ENCODE peak calls at places on chromosomes 11 and 22, in four cellular contexts. U, F, X and N are unnamed samples. For H3K27me3 and H3K36me3, the result is how much of the 10 kb centered on the place peaks cover.

GRCh38 chr11:75160328-75160757 is 9.4 kb downstream of the SLCO2B1 start:
- DNase-seq in X (no peak), F (no peak), U (no peak), N (no peak)

GRCh38 chr22:49228431-49229037 is 599.1 kb downstream of the BRD1 start:
- DNase-seq in F (peak), U (no peak), X (no peak), N (no peak)

GRCh38 chr11:85809881-85810280 is 1.1 kb downstream of the SYTL2 start:
- DNase-seq in U (peak), F (peak), X (peak), N (peak)

GRCh38 chr11:47399860-47400812 is 8.3 kb upstream of the SLC39A13 start:
- DNase-seq in X (no peak), U (peak), F (peak), N (peak)

GRCh38 chr11:61480936-61481335 is 27.6 kb upstream of the LRRC10B start:
- DNase-seq in F (peak), U (peak), X (peak), N (peak)

GRCh38 chr11:63941901-63942300 is 3.1 kb downstream of the NAA40 start:
- DNase-seq in U (peak), F (no peak), X (no peak), N (no peak)

GRCh38 chr22:44611880-44612496 is 90.0 kb upstream of the PRR5 start:
- DNase-seq in U (no peak), F (no peak), X (no peak), N (no peak)

GRCh38 chr11:20337526-20338154 is 25.9 kb upstream of the HTATIP2 start:
- DNase-seq in U (peak), X (peak), F (peak), N (peak)

GRCh38 chr11:73343076-73343833 is 32.9 kb upstream of the RELT start:
- DNase-seq in U (peak), X (peak), F (peak), N (peak)

GRCh38 chr11:12205330-12205729 is 94.9 kb downstream of the MICAL2 start:
- DNase-seq in X (no peak), U (no peak), F (no peak), N (no peak)

GRCh38 chr11:5277807-5278206 is 8.1 kb upstream of the HBE1 start:
- DNase-seq in U (no peak), F (no peak), X (no peak), N (no peak)

GRCh38 chr11:77195071-77195705 is 67.1 kb downstream of the MYO7A start:
- DNase-seq in F (no peak), X (no peak), U (peak), N (no peak)

GRCh38 chr11:120344302-120345004 is 8.2 kb downstream of the ARHGEF12 start:
- DNase-seq in F (no peak), U (no peak), X (no peak), N (no peak)

GRCh38 chr22:39277135-39277607 is 32.4 kb upstream of the PDGFB start:
- DNase-seq in X (no peak), F (no peak), U (peak), N (no peak)

GRCh38 chr11:33881651-33882279 is 10.1 kb downstream of the LMO2 start:
- DNase-seq in U (no peak), X (no peak), F (no peak), N (no peak)

GRCh38 chr11:28673687-28674431 is 565.7 kb downstream of the METTL15 start:
- DNase-seq in U (no peak), F (no peak), X (no peak), N (no peak)

GRCh38 chr22:19121631-19122142 is 525 bp downstream of the DGCR2 start:
- DNase-seq in X (peak), U (peak), F (peak), N (peak)

GRCh38 chr11:92888701-92889100 is 80.8 kb upstream of the MTNR1B start:
- DNase-seq in F (no peak), U (no peak), X (no peak), N (no peak)

GRCh38 chr11:57427692-57428082 is 766 bp upstream of the SLC43A3 start:
- DNase-seq in U (no peak), X (no peak), F (no peak), N (no peak)

GRCh38 chr11:114282488-114282887 is 13.7 kb upstream of the NNMT start:
- DNase-seq in X (no peak), U (no peak), F (no peak), N (no peak)

GRCh38 chr22:36131907-36132306 is 28.6 kb downstream of the APOL3 start:
- DNase-seq in U (no peak), F (no peak), X (no peak), N (peak)

GRCh38 chr11:44032304-44033085 is 15.3 kb upstream of the ACCSL start:
- DNase-seq in X (no peak), U (peak), F (no peak), N (no peak)

GRCh38 chr11:125626381-125626950 is 1.5 kb downstream of the CHEK1 start:
- DNase-seq in F (no peak), U (no peak), X (no peak), N (peak)

GRCh38 chr11:117217141-117217609 is 14.7 kb downstream of the PCSK7 start:
- DNase-seq in F (no peak), X (no peak), U (peak), N (no peak)

GRCh38 chr11:117219455-117219854 is 12.4 kb downstream of the PCSK7 start:
- DNase-seq in X (no peak), U (no peak), F (no peak), N (no peak)

GRCh38 chr11:117219001-117219400 is 12.9 kb downstream of the PCSK7 start:
- DNase-seq in X (no peak), F (no peak), U (no peak), N (no peak)

GRCh38 chr11:117218133-117218915 is 13.5 kb downstream of the PCSK7 start:
- DNase-seq in U (peak), F (no peak), X (no peak), N (no peak)

DNA sequence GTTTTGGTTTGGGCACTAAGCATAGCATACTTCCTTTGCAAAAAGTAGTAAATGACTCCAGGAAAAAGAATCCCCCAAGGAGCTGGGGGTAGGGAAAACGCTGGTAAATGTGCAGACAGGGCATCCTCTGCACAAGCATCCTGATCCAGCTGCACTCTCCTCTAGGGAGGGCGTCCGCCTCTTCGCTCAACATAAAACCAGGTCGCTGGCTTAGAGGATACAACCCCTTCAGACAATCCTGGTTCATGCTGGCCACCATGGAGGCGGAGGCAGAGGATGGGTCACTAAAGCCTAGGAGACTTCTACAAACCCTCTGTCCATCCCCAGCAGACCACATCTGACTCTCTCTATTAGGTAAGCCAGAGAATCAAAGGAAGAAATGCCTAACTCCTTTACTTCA is 14.2 kb downstream of the PCSK7 start:
- DNase-seq in F (no peak), X (no peak), U (peak), N (no peak)
- H3K27me3 ChIP-seq in F (under half), X (under half), U (under half), N (under half)

GRCh38 chr11:128512478-128513127 is 74.8 kb downstream of the ETS1 start:
- DNase-seq in F (no peak), X (no peak), U (no peak), N (no peak)

GRCh38 chr11:128515766-128516466 is 71.4 kb downstream of the ETS1 start:
- DNase-seq in F (no peak), X (no peak), U (no peak), N (no peak)

GRCh38 chr11:128516467-128516778 is 70.9 kb downstream of the ETS1 start:
- DNase-seq in U (no peak), F (no peak), X (no peak), N (no peak)

GRCh38 chr11:128515086-128515485 is 72.3 kb downstream of the ETS1 start:
- DNase-seq in F (no peak), U (peak), X (no peak), N (no peak)

DNA sequence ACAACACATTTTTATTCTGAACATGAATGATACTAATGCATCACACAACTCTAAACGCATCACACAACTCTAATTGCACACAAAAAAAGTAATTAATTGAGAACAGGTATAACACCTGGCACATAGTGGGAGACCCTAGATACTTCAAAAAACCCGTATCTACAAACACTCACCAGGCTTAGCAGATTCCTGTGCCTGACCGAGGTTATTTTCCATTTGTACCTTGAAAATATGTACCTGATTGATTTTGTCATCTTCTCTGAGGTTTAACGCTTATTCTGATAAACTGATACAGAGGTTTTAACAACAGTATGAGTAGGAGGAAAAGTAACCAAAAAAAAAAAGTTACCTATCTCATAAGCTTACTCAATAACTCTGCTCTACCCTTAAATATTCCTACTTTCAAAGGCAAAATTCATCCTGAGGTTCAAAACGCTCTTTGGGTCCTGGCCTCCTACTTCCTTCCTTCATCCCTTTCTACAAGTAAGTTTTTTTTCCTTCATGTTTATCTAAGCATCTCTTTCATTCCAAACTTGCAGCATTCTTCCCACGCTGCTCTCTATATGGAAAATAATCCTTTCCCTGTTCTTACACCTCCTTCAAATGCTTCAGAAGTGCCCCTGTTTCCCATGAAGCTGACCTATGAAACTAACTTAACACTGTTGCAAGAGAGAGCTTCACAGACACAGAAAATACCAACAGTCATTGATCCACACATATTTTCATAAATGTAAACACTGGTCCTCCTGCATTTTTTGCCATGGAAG is 73.3 kb downstream of the ETS1 start:
- DNase-seq in F (no peak), X (no peak), U (no peak), N (no peak)
- H3K4me3 ChIP-seq in F (no peak), X (no peak), U (no peak), N (no peak)

GRCh38 chr22:37760152-37760551 is 47.6 kb upstream of the GCAT start:
- DNase-seq in U (no peak), X (no peak), F (no peak), N (no peak)
- H3K36me3 ChIP-seq in U (half or more), X (under half), F (half or more), N (under half)

DNA sequence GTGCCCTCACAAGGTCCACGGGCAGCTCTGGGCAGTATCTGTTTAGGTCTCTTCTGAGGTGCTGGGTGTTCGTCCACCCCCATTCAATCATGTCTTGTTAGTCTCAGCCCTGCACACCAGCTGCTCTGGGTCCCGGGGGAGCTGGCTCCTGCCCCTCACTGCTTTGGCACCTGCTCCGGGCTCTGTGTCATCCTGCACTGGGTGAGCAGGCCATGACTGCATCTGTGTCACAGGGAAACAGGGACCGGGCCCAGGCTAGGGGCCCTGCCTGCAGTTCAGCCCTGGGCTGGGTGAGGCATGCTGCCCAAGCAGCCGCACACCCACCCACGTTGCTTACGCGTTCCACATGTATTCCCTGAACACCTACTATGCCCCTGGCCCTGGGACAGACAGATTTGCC is 43.9 kb downstream of the ELFN2 start:
- DNase-seq in F (no peak), U (no peak), X (peak), N (no peak)
- H3K27me3 ChIP-seq in F (under half), U (under half), X (under half), N (under half)